ENCODE peak calls at places on chromosomes 4 and X, in four cellular contexts. V, Q, T and W are unnamed samples.

GRCh38 chrX:75546724-75547123 is 23.9 kb upstream of the ZDHHC15 start:
- DNase-seq in V (no peak), Q (no peak), T (no peak), W (no peak)

GRCh38 chr4:88706574-88706973 is 8.9 kb upstream of the NAP1L5 start:
- DNase-seq in V (peak), Q (no peak), T (no peak), W (peak)

GRCh38 chr4:20281453-20281852 is 29.7 kb downstream of the SLIT2 start:
- DNase-seq in V (no peak), Q (no peak), T (no peak), W (no peak)

GRCh38 chr4:27048350-27049100 is 187.9 kb downstream of the STIM2 start:
- DNase-seq in V (peak), Q (no peak), T (no peak), W (no peak)

GRCh38 chr4:14387647-14388046 is 614.6 kb upstream of the CPEB2 start:
- DNase-seq in V (no peak), Q (no peak), T (no peak), W (no peak)

GRCh38 chr4:15147709-15148651 is 145.7 kb downstream of the CPEB2 start:
- DNase-seq in V (no peak), Q (no peak), T (no peak), W (no peak)

GRCh38 chr4:118967393-118967792 is 78.7 kb downstream of the SYNPO2 start:
- DNase-seq in V (peak), Q (no peak), T (no peak), W (no peak)

GRCh38 chrX:136200466-136200865 is 50.7 kb downstream of the MAP7D3 start:
- DNase-seq in V (peak), Q (no peak), T (no peak), W (no peak)

GRCh38 chrX:9807355-9808182 is 21.3 kb downstream of the SHROOM2 start:
- DNase-seq in V (peak), Q (no peak), T (no peak), W (no peak)

GRCh38 chrX:120446503-120446902 is 22.6 kb downstream of the LAMP2 start:
- DNase-seq in V (peak), Q (peak), T (no peak), W (no peak)

GRCh38 chr4:80336582-80336981 is 1.1 kb downstream of the CFAP299 start:
- DNase-seq in V (peak), Q (no peak), T (no peak), W (peak)

GRCh38 chrX:94831364-94831763 is 1157.4 kb downstream of the FAM133A start:
- DNase-seq in V (peak), Q (no peak), T (no peak), W (no peak)
- TF ChIP-seq CTCF in V (peak), Q (peak), T (peak), W (peak)

GRCh38 chr4:140150886-140151699 is 2.9 kb downstream of the MAML3 start:
- DNase-seq in V (peak), Q (no peak), T (peak), W (peak)

GRCh38 chr4:140150636-140150885 is 3.4 kb downstream of the MAML3 start:
- DNase-seq in V (peak), Q (no peak), T (no peak), W (no peak)

GRCh38 chr4:140151700-140152014 is 2.3 kb downstream of the MAML3 start:
- DNase-seq in V (peak), Q (no peak), T (peak), W (no peak)

GRCh38 chr4:140152015-140152703 is 1.8 kb downstream of the MAML3 start:
- DNase-seq in V (no peak), Q (no peak), T (no peak), W (peak)

GRCh38 chr4:140149851-140150635 is 3.9 kb downstream of the MAML3 start:
- DNase-seq in V (peak), Q (no peak), T (peak), W (peak)
- TF ChIP-seq CTCF in V (no peak), Q (peak), T (peak), W (no peak)

GRCh38 chrX:1486749-1487361 is 34.1 kb upstream of the ASMTL start:
- DNase-seq in V (no peak), Q (no peak), T (no peak), W (no peak)

GRCh38 chrX:1486177-1486576 is 33.5 kb upstream of the ASMTL start:
- DNase-seq in V (no peak), Q (no peak), T (no peak), W (no peak)

GRCh38 chrX:1488745-1489144 is 36.0 kb upstream of the ASMTL start:
- DNase-seq in V (no peak), Q (no peak), T (no peak), W (no peak)

GRCh38 chrX:1487401-1487800 is 34.7 kb upstream of the ASMTL start:
- DNase-seq in V (no peak), Q (no peak), T (no peak), W (no peak)

GRCh38 chrX:1488141-1488540 is 35.4 kb upstream of the ASMTL start:
- DNase-seq in V (no peak), Q (no peak), T (no peak), W (no peak)
- TF ChIP-seq CTCF in V (no peak), Q (no peak), T (no peak), W (no peak)

GRCh38 chr4:159787901-159788300 is 685.0 kb downstream of the RAPGEF2 start:
- DNase-seq in V (peak), Q (no peak), T (no peak), W (no peak)
- TF ChIP-seq CTCF in V (no peak), Q (no peak), T (no peak), W (no peak)

GRCh38 chrX:77160301-77160700 is 286.9 kb upstream of the FGF16 start:
- DNase-seq in V (no peak), Q (no peak), T (no peak), W (peak)
- TF ChIP-seq CTCF in V (peak), Q (peak), T (peak), W (peak)

DNA sequence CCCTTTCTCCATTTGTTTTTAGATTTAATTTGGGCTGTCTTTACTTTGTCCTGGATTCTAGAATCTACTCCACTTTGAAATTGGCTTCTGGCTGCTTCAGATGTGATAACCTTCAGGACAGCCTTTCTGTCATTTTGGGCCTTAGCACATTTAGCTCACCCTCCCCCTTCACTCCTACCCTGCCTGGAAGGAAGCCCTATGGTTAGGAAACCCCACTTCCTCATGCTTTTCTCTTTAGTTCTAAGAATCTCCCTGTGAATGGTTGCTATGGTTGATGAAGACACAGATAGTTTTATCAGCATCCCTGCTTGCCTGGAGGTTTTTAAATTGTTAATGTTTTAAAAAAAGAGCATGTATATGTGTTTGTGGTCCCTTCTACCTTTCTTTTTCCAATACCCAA is 100.7 kb upstream of the PTPN13 start:
- DNase-seq in V (no peak), Q (no peak), T (no peak), W (no peak)
- TF ChIP-seq CTCF in V (no peak), Q (no peak), T (no peak), W (no peak)

GRCh38 chr4:46649390-46649789 is 259.5 kb upstream of the GABRA2 start:
- DNase-seq in V (no peak), Q (no peak), T (no peak), W (no peak)

GRCh38 chr4:46645092-46645491 is 255.2 kb upstream of the GABRA2 start:
- DNase-seq in V (no peak), Q (no peak), T (no peak), W (no peak)

GRCh38 chr4:46653842-46654241 is 255.2 kb downstream of the COX7B2 start:
- DNase-seq in V (no peak), Q (no peak), T (no peak), W (no peak)

DNA sequence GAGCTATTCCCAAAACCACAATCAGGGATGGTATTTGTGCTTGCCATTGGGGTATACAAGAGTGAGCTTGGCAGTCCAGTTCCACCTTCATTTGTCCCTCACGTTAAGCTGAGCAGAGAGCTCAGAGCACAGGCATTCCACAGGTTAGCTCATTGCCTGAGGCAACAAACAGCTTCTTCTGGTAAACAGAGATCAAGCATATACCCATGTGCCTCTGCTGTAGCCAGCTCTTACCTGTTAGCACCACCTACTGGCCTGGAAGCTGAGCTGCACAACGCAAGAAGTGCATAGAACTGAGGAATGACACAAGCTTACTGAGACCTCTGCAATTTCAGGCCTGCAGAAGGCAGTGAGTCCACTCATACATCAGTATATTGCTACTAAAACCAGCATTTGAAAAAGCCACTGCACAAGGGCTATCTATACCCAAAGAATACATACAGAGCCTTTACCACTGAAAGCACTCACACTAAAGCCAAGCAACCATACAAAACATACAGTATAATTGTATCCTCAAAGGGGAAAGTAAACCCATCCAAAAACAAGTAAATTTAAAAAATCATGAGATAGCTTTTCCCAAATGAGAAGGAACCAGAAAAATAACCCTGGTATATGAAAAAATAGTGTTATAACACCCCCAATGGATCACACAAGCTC is 258.3 kb upstream of the GABRA2 start:
- DNase-seq in V (peak), Q (no peak), T (peak), W (peak)
- TF ChIP-seq CTCF in V (peak), Q (no peak), T (peak), W (peak)

GRCh38 chr4:23022032-23022431 is 329.3 kb downstream of the GBA3 start:
- DNase-seq in V (peak), Q (peak), T (no peak), W (no peak)
- TF ChIP-seq CTCF in V (no peak), Q (peak), T (no peak), W (no peak)

GRCh38 chr4:101135371-101136010 is 211.8 kb downstream of the PPP3CA start:
- DNase-seq in V (no peak), Q (no peak), T (no peak), W (no peak)
- TF ChIP-seq CTCF in V (no peak), Q (no peak), T (no peak), W (no peak)

DNA sequence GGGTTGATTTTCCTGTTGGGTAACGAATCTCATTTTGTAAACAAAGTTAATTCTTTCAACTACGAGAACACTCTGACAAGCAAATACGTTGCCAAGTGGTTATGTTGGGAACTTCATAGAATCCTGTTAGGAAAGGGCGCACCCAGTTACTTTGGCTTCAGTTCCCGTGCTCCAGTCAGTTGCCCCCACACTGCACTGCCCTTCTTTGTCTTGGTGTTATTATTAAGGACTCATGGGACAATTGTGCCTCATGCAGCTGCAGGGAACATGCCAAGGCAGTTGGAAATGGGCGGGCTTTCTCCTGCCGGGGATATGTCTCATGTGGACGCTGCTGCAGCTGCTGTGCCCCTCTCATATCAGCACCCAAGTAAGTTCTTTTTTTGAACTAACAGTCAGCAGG is 28.9 kb downstream of the OFD1 start:
- DNase-seq in V (no peak), Q (no peak), T (no peak), W (no peak)
- TF ChIP-seq CTCF in V (no peak), Q (no peak), T (no peak), W (no peak)